ENCODE peak calls at places on chromosomes 12 and 14, in nine cellular contexts. One of them, this sample, is unnamed.
A peak's percentile ranks its signal among the peaks of the same experiment; 100 is the strongest.

GRCh38 chr14:38044710-38045109 is 163.0 kb upstream of the SSTR1 start:
- DNase-seq in IMR-90: no peak
- DNase-seq in Daoy: no peak
- DNase-seq in NCI-H1092: no peak
- DNase-seq in dorsolateral prefrontal cortex: no peak
- DNase-seq in Kasumi-1: no peak
- DNase-seq in RCC 7860: no peak
- DNase-seq in left cardiac atrium: no peak
- DNase-seq in caudate nucleus: no peak
- DNase-seq in this sample: no peak

GRCh38 chr12:127416796-127417195 is 850.2 kb upstream of the TMEM132C start:
- DNase-seq in IMR-90: peak; percentile 23
- DNase-seq in Daoy: peak; percentile 67
- DNase-seq in NCI-H1092: no peak
- DNase-seq in dorsolateral prefrontal cortex: no peak
- DNase-seq in Kasumi-1: no peak
- DNase-seq in RCC 7860: peak; percentile 13
- DNase-seq in left cardiac atrium: no peak
- DNase-seq in caudate nucleus: no peak
- DNase-seq in this sample: no peak

GRCh38 chr12:103637429-103637828 is 50.4 kb downstream of the STAB2 start:
- DNase-seq in IMR-90: no peak
- DNase-seq in Daoy: no peak
- DNase-seq in NCI-H1092: no peak
- DNase-seq in dorsolateral prefrontal cortex: no peak
- DNase-seq in Kasumi-1: no peak
- DNase-seq in RCC 7860: no peak
- DNase-seq in left cardiac atrium: no peak
- DNase-seq in caudate nucleus: no peak
- DNase-seq in this sample: no peak

GRCh38 chr12:108166505-108166904 is 37.4 kb downstream of the WSCD2 start:
- DNase-seq in IMR-90: no peak
- DNase-seq in Daoy: no peak
- DNase-seq in NCI-H1092: no peak
- DNase-seq in dorsolateral prefrontal cortex: no peak
- DNase-seq in Kasumi-1: no peak
- DNase-seq in RCC 7860: no peak
- DNase-seq in left cardiac atrium: no peak
- DNase-seq in caudate nucleus: no peak
- DNase-seq in this sample: no peak

GRCh38 chr14:33668066-33668465 is 282.8 kb downstream of the EGLN3 start:
- DNase-seq in IMR-90: peak; percentile 11
- DNase-seq in Daoy: peak; percentile 69
- DNase-seq in NCI-H1092: no peak
- DNase-seq in dorsolateral prefrontal cortex: no peak
- DNase-seq in Kasumi-1: no peak
- DNase-seq in RCC 7860: no peak
- DNase-seq in left cardiac atrium: no peak
- DNase-seq in caudate nucleus: no peak
- DNase-seq in this sample: no peak

GRCh38 chr12:46389130-46389616 is 16.6 kb upstream of the SLC38A2 start:
- DNase-seq in IMR-90: peak; percentile 87
- DNase-seq in Daoy: peak; percentile 87
- DNase-seq in NCI-H1092: no peak
- DNase-seq in dorsolateral prefrontal cortex: no peak
- DNase-seq in Kasumi-1: no peak
- DNase-seq in RCC 7860: peak; percentile 26
- DNase-seq in left cardiac atrium: no peak
- DNase-seq in caudate nucleus: no peak
- DNase-seq in this sample: peak; percentile 48

GRCh38 chr12:77345336-77345735 is 280.0 kb upstream of the E2F7 start:
- DNase-seq in IMR-90: no peak
- DNase-seq in Daoy: no peak
- DNase-seq in NCI-H1092: no peak
- DNase-seq in dorsolateral prefrontal cortex: no peak
- DNase-seq in Kasumi-1: no peak
- DNase-seq in RCC 7860: no peak
- DNase-seq in left cardiac atrium: no peak
- DNase-seq in caudate nucleus: no peak
- DNase-seq in this sample: no peak

GRCh38 chr12:53057816-53058500 is 8.1 kb downstream of the TNS2 start:
- DNase-seq in IMR-90: no peak
- DNase-seq in Daoy: no peak
- DNase-seq in NCI-H1092: no peak
- DNase-seq in dorsolateral prefrontal cortex: no peak
- DNase-seq in Kasumi-1: no peak
- DNase-seq in RCC 7860: no peak
- DNase-seq in left cardiac atrium: no peak
- DNase-seq in caudate nucleus: no peak
- DNase-seq in this sample: peak; percentile 5

GRCh38 chr12:95574799-95575452 is 23.6 kb upstream of the USP44 start:
- DNase-seq in IMR-90: peak; percentile 64
- DNase-seq in Daoy: peak; percentile 20
- DNase-seq in NCI-H1092: peak; percentile 18
- DNase-seq in dorsolateral prefrontal cortex: no peak
- DNase-seq in Kasumi-1: no peak
- DNase-seq in RCC 7860: peak; percentile 22
- DNase-seq in left cardiac atrium: no peak
- DNase-seq in caudate nucleus: no peak
- DNase-seq in this sample: no peak

GRCh38 chr12:53452159-53453077 is 516 bp downstream of the PCBP2 start:
- DNase-seq in IMR-90: peak; percentile 85
- DNase-seq in Daoy: peak; percentile 87
- DNase-seq in NCI-H1092: peak; percentile 59
- DNase-seq in dorsolateral prefrontal cortex: peak; percentile 85
- DNase-seq in Kasumi-1: peak; percentile 40
- DNase-seq in RCC 7860: peak; percentile 61
- DNase-seq in left cardiac atrium: peak; percentile 92
- DNase-seq in caudate nucleus: peak; percentile 82
- DNase-seq in this sample: peak; percentile 82

GRCh38 chr14:76710093-76711010 is 50.9 kb upstream of the VASH1 start:
- DNase-seq in IMR-90: peak; percentile 59
- DNase-seq in Daoy: peak; percentile 51
- DNase-seq in NCI-H1092: peak; percentile 43
- DNase-seq in dorsolateral prefrontal cortex: peak; percentile 35
- DNase-seq in Kasumi-1: peak; percentile 75
- DNase-seq in RCC 7860: peak; percentile 18
- DNase-seq in left cardiac atrium: no peak
- DNase-seq in caudate nucleus: no peak
- DNase-seq in this sample: peak; percentile 46

GRCh38 chr12:45794422-45794821 is 64.9 kb downstream of the ARID2 start:
- DNase-seq in IMR-90: no peak
- DNase-seq in Daoy: no peak
- DNase-seq in NCI-H1092: no peak
- DNase-seq in dorsolateral prefrontal cortex: no peak
- DNase-seq in Kasumi-1: peak; percentile 22
- DNase-seq in RCC 7860: no peak
- DNase-seq in left cardiac atrium: no peak
- DNase-seq in caudate nucleus: no peak
- DNase-seq in this sample: no peak

GRCh38 chr12:52267266-52267665 is 7.2 kb upstream of the KRT86 start:
- DNase-seq in IMR-90: no peak
- DNase-seq in Daoy: no peak
- DNase-seq in NCI-H1092: no peak
- DNase-seq in dorsolateral prefrontal cortex: no peak
- DNase-seq in Kasumi-1: no peak
- DNase-seq in RCC 7860: no peak
- DNase-seq in left cardiac atrium: no peak
- DNase-seq in caudate nucleus: no peak
- DNase-seq in this sample: no peak

GRCh38 chr12:91871751-91872150 is 273.9 kb downstream of the BTG1 start:
- DNase-seq in IMR-90: no peak
- DNase-seq in Daoy: no peak
- DNase-seq in NCI-H1092: no peak
- DNase-seq in dorsolateral prefrontal cortex: no peak
- DNase-seq in Kasumi-1: peak; percentile 77
- DNase-seq in RCC 7860: no peak
- DNase-seq in left cardiac atrium: no peak
- DNase-seq in caudate nucleus: no peak
- DNase-seq in this sample: no peak

GRCh38 chr14:91264151-91265150 is 19.9 kb upstream of the GPR68 start:
- DNase-seq in IMR-90: no peak
- DNase-seq in Daoy: no peak
- DNase-seq in NCI-H1092: no peak
- DNase-seq in dorsolateral prefrontal cortex: no peak
- DNase-seq in Kasumi-1: no peak
- DNase-seq in RCC 7860: no peak
- DNase-seq in left cardiac atrium: no peak
- DNase-seq in caudate nucleus: no peak
- DNase-seq in this sample: no peak

GRCh38 chr12:66500094-66500493 is 178.8 kb downstream of the GRIP1 start:
- DNase-seq in IMR-90: no peak
- DNase-seq in Daoy: no peak
- DNase-seq in NCI-H1092: no peak
- DNase-seq in dorsolateral prefrontal cortex: no peak
- DNase-seq in Kasumi-1: no peak
- DNase-seq in RCC 7860: no peak
- DNase-seq in left cardiac atrium: no peak
- DNase-seq in caudate nucleus: no peak
- DNase-seq in this sample: no peak

GRCh38 chr12:7090222-7090998 is 1.8 kb downstream of the C1R start:
- DNase-seq in IMR-90: peak; percentile 55
- DNase-seq in Daoy: no peak
- DNase-seq in NCI-H1092: no peak
- DNase-seq in dorsolateral prefrontal cortex: no peak
- DNase-seq in Kasumi-1: no peak
- DNase-seq in RCC 7860: no peak
- DNase-seq in left cardiac atrium: no peak
- DNase-seq in caudate nucleus: no peak
- DNase-seq in this sample: no peak

GRCh38 chr14:69685716-69686115 is 74.3 kb downstream of the SUSD6 start:
- DNase-seq in IMR-90: peak; percentile 58
- DNase-seq in Daoy: peak; percentile 70
- DNase-seq in NCI-H1092: peak; percentile 90
- DNase-seq in dorsolateral prefrontal cortex: peak; percentile 65
- DNase-seq in Kasumi-1: no peak
- DNase-seq in RCC 7860: no peak
- DNase-seq in left cardiac atrium: peak; percentile 79
- DNase-seq in caudate nucleus: peak; percentile 24
- DNase-seq in this sample: peak; percentile 64

GRCh38 chr12:6871052-6871957 is 1.8 kb downstream of the SPSB2 start:
- DNase-seq in IMR-90: no peak
- DNase-seq in Daoy: peak; percentile 55
- DNase-seq in NCI-H1092: no peak
- DNase-seq in dorsolateral prefrontal cortex: no peak
- DNase-seq in Kasumi-1: no peak
- DNase-seq in RCC 7860: peak; percentile 55
- DNase-seq in left cardiac atrium: peak; percentile 40
- DNase-seq in caudate nucleus: no peak
- DNase-seq in this sample: no peak

GRCh38 chr14:74573421-74574091 is 38.5 kb downstream of the LTBP2 start:
- DNase-seq in IMR-90: no peak
- DNase-seq in Daoy: peak; percentile 48
- DNase-seq in NCI-H1092: no peak
- DNase-seq in dorsolateral prefrontal cortex: no peak
- DNase-seq in Kasumi-1: no peak
- DNase-seq in RCC 7860: peak; percentile 42
- DNase-seq in left cardiac atrium: no peak
- DNase-seq in caudate nucleus: no peak
- DNase-seq in this sample: no peak

GRCh38 chr12:131231194-131231980 is 277.7 kb downstream of the ADGRD1 start:
- DNase-seq in IMR-90: no peak
- DNase-seq in Daoy: no peak
- DNase-seq in NCI-H1092: no peak
- DNase-seq in dorsolateral prefrontal cortex: no peak
- DNase-seq in Kasumi-1: no peak
- DNase-seq in RCC 7860: no peak
- DNase-seq in left cardiac atrium: no peak
- DNase-seq in caudate nucleus: no peak
- DNase-seq in this sample: no peak

GRCh38 chr12:101604132-101604531 is 9.4 kb downstream of the MYBPC1 start:
- DNase-seq in IMR-90: no peak
- DNase-seq in Daoy: no peak
- DNase-seq in NCI-H1092: no peak
- DNase-seq in dorsolateral prefrontal cortex: no peak
- DNase-seq in Kasumi-1: no peak
- DNase-seq in RCC 7860: no peak
- DNase-seq in left cardiac atrium: no peak
- DNase-seq in caudate nucleus: no peak
- DNase-seq in this sample: no peak

GRCh38 chr14:59020382-59020781 is 168.1 kb upstream of the DAAM1 start:
- DNase-seq in IMR-90: peak; percentile 46
- DNase-seq in Daoy: peak; percentile 30
- DNase-seq in NCI-H1092: no peak
- DNase-seq in dorsolateral prefrontal cortex: no peak
- DNase-seq in Kasumi-1: peak; percentile 39
- DNase-seq in RCC 7860: no peak
- DNase-seq in left cardiac atrium: no peak
- DNase-seq in caudate nucleus: no peak
- DNase-seq in this sample: peak; percentile 31